ENCODE peak calls at places on chromosomes 1 and 21, in five cellular contexts. Y is pancreas, I is small intestine, Q is endothelial cell of umbilical vein, T is tibial artery. O is an unnamed sample.

GRCh38 chr1:221908573-221908972 is 166.7 kb upstream of the DUSP10 start:
- DNase-seq in Y (no peak), I (no peak), Q (no peak), T (no peak), O (no peak)

GRCh38 chr1:63190171-63190570 is 132.2 kb upstream of the FOXD3 start:
- DNase-seq in Y (no peak), I (no peak), Q (no peak), T (no peak), O (no peak)

GRCh38 chr1:174225499-174226204 is 66.3 kb downstream of the RABGAP1L start:
- DNase-seq in Y (no peak), I (no peak), Q (no peak), T (no peak), O (no peak)

GRCh38 chr1:193685986-193686385 is 499.6 kb upstream of the B3GALT2 start:
- DNase-seq in Y (no peak), I (no peak), Q (no peak), T (no peak), O (no peak)

GRCh38 chr21:45331521-45332257 is 44.0 kb upstream of the POFUT2 start:
- DNase-seq in Y (no peak), I (no peak), Q (no peak), T (peak), O (no peak)

GRCh38 chr1:47448462-47449233 is 10.8 kb downstream of the FOXD2 start:
- DNase-seq in Y (no peak), I (no peak), Q (no peak), T (no peak), O (no peak)

GRCh38 chr1:9996624-9997582 is at the start of gene RBP7:
- DNase-seq in Y (peak), I (peak), Q (no peak), T (peak), O (no peak)

GRCh38 chr1:47901001-47901575 is 96.1 kb downstream of the TRABD2B start:
- DNase-seq in Y (no peak), I (no peak), Q (no peak), T (no peak), O (peak)

GRCh38 chr1:3051270-3052268 is 17.4 kb upstream of the PRDM16 start:
- DNase-seq in Y (no peak), I (no peak), Q (no peak), T (no peak), O (no peak)

GRCh38 chr21:44544566-44544965 is 4.6 kb upstream of the KRTAP10-1 start:
- DNase-seq in Y (no peak), I (no peak), Q (no peak), T (no peak), O (no peak)

GRCh38 chr1:16226495-16227179 is 10.3 kb downstream of the CPLANE2 start:
- DNase-seq in Y (peak), I (peak), Q (no peak), T (no peak), O (peak)

GRCh38 chr1:156897078-156897825 is 3.7 kb downstream of the PEAR1 start:
- DNase-seq in Y (no peak), I (no peak), Q (peak), T (peak), O (no peak)

GRCh38 chr1:42756956-42757891 is 9.6 kb downstream of the P3H1 start:
- DNase-seq in Y (no peak), I (peak), Q (peak), T (no peak), O (no peak)

GRCh38 chr1:9278114-9278513 is 14.6 kb upstream of the SPSB1 start:
- DNase-seq in Y (no peak), I (no peak), Q (no peak), T (no peak), O (no peak)

GRCh38 chr1:6612641-6613360 is 730 bp upstream of the PHF13 start:
- DNase-seq in Y (peak), I (peak), Q (peak), T (peak), O (peak)

GRCh38 chr1:5810553-5811270 is 181.5 kb downstream of the NPHP4 start:
- DNase-seq in Y (no peak), I (no peak), Q (no peak), T (no peak), O (no peak)

GRCh38 chr1:156821801-156822200 is 5.2 kb upstream of the SH2D2A start:
- DNase-seq in Y (no peak), I (no peak), Q (no peak), T (no peak), O (no peak)

GRCh38 chr1:234727018-234727757 is 117.2 kb upstream of the IRF2BP2 start:
- DNase-seq in Y (no peak), I (no peak), Q (no peak), T (no peak), O (no peak)

GRCh38 chr1:205584732-205585131 is 47.1 kb downstream of the ELK4 start:
- DNase-seq in Y (no peak), I (no peak), Q (no peak), T (peak), O (no peak)

GRCh38 chr1:169682077-169682476 is 29.3 kb downstream of the SELL start:
- DNase-seq in Y (no peak), I (no peak), Q (no peak), T (no peak), O (no peak)

GRCh38 chr1:69513621-69514020 is 54.1 kb upstream of the LRRC7 start:
- DNase-seq in Y (no peak), I (no peak), Q (no peak), T (no peak), O (no peak)

GRCh38 chr1:187928288-187928687 is 1099.5 kb downstream of the PLA2G4A start:
- DNase-seq in Y (no peak), I (peak), Q (peak), T (no peak), O (peak)

GRCh38 chr21:36791150-36791549 is 92.2 kb downstream of the SIM2 start:
- DNase-seq in Y (no peak), I (no peak), Q (no peak), T (no peak), O (peak)

GRCh38 chr1:26697978-26698849 is 2.4 kb downstream of the ARID1A start:
- DNase-seq in Y (peak), I (peak), Q (peak), T (no peak), O (peak)

GRCh38 chr1:162305969-162306368 is 70.7 kb downstream of the SPATA46 start:
- DNase-seq in Y (peak), I (peak), Q (peak), T (no peak), O (no peak)

GRCh38 chr1:119859647-119860046 is 36.7 kb downstream of the ADAM30 start:
- DNase-seq in Y (no peak), I (peak), Q (peak), T (no peak), O (no peak)

GRCh38 chr1:106727171-106727570 is 329.3 kb upstream of the PRMT6 start:
- DNase-seq in Y (no peak), I (no peak), Q (no peak), T (no peak), O (no peak)

GRCh38 chr1:177729646-177730045 is 240.2 kb downstream of the SEC16B start:
- DNase-seq in Y (no peak), I (no peak), Q (no peak), T (no peak), O (no peak)

GRCh38 chr1:234111458-234112142 is 207.1 kb downstream of the SLC35F3 start:
- DNase-seq in Y (no peak), I (peak), Q (no peak), T (no peak), O (peak)

GRCh38 chr1:5551274-5551966 is 440.8 kb downstream of the NPHP4 start:
- DNase-seq in Y (no peak), I (peak), Q (no peak), T (no peak), O (no peak)

GRCh38 chr1:180201451-180202200 is 28.4 kb upstream of the LHX4 start:
- DNase-seq in Y (no peak), I (no peak), Q (no peak), T (no peak), O (no peak)

GRCh38 chr1:116255486-116255885 is 117.6 kb upstream of the ATP1A1 start:
- DNase-seq in Y (no peak), I (no peak), Q (no peak), T (no peak), O (no peak)

GRCh38 chr1:34361781-34362357 is 185.2 kb downstream of the C1orf94 start:
- DNase-seq in Y (no peak), I (no peak), Q (no peak), T (no peak), O (no peak)

GRCh38 chr1:22472596-22472995 is 20.9 kb downstream of the ZBTB40 start:
- DNase-seq in Y (no peak), I (no peak), Q (no peak), T (no peak), O (no peak)

DNA sequence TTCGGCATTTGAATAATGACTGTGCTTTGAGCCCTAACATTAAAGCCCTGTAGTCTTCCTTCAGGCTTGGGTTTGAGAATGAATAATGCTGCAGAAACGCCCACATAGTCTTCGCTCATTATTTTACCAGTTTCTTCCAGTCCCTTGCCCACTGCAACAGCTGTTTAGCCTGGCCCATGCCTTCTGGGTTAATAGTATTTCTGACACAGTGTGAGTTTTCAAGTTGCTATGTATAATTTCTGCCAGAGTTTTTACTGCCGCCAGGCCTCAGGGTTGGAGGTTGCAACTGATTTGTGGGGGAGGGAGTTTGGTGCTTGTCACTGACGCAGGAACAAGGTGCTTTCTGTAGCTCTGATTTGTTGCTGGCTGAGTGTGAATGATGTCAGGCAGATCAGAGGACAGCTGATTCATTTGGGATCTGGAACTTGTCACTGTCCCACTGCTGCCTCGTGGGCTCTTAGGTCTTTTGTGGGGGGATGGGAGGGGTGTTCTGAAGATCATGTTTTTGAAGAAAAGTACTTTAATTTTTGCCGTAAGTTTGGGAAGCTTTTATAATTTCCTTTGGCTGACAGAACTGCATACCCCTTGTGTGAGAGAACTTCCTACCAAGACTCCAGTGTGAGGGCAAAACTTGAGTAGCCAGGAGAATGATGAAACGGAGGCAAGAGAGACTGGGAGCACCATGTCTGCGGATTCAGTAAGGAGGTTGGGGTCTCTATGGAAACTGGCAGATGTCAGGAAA is 109.9 kb downstream of the MAST2 start:
- DNase-seq in Y (no peak), I (peak), Q (no peak), T (peak), O (no peak)
- H3K27ac ChIP-seq in Y (no peak), I (no peak), Q (no peak), T (peak), O (no peak)

GRCh38 chr1:184867866-184868585 is 106.3 kb downstream of the NIBAN1 start:
- DNase-seq in Y (no peak), I (no peak), Q (no peak), T (no peak), O (no peak)
- H3K27ac ChIP-seq in Y (no peak), I (peak), Q (no peak), T (peak), O (no peak)

GRCh38 chr1:54299037-54299436 is 99.1 kb downstream of the MRPL37 start:
- DNase-seq in Y (no peak), I (peak), Q (no peak), T (no peak), O (no peak)

GRCh38 chr1:54300395-54300794 is 100.4 kb downstream of the MRPL37 start:
- DNase-seq in Y (no peak), I (no peak), Q (no peak), T (no peak), O (no peak)

GRCh38 chr1:54302951-54303843 is 103.0 kb downstream of the SSBP3 start:
- DNase-seq in Y (no peak), I (peak), Q (no peak), T (no peak), O (no peak)

GRCh38 chr1:54302549-54302948 is 102.6 kb downstream of the MRPL37 start:
- DNase-seq in Y (no peak), I (no peak), Q (no peak), T (no peak), O (no peak)

GRCh38 chr1:54301494-54301893 is 101.5 kb downstream of the MRPL37 start:
- DNase-seq in Y (no peak), I (no peak), Q (no peak), T (no peak), O (no peak)
- H3K27ac ChIP-seq in Y (no peak), I (no peak), Q (no peak), T (no peak), O (peak)

GRCh38 chr1:218686258-218686657 is 341.1 kb downstream of the TGFB2 start:
- DNase-seq in Y (no peak), I (no peak), Q (peak), T (no peak), O (no peak)
- H3K27ac ChIP-seq in Y (no peak), I (no peak), Q (no peak), T (no peak), O (no peak)

DNA sequence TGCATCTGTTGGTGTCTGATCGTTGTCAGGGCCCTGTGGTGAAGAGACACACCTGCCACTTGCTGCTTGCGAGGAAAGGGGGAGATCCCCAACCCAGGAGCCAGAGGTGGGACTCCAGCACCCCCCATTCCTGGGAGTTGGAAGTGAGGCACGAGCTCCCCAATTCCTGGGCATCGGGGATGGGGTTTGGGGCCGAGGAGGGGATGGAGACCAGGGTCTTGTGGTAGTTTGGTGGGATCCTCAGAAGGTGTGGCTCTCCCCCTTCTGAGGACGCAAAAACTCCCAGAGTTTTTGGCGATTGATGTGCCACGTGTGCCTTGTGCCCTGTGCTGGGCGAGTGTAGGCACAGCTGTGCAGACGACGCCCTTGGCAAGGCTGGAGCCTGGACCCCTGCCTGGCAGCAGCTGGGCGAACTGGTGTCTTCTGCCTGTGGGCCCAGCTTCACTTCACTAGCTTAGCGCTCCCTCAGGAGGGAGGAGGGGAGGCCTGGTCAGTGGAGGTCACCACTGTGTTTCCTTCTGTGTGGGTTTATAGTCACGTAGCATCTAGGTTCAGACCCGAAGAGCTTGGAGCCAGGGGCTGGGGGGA is 2.6 kb downstream of the GUK1 start:
- DNase-seq in Y (peak), I (no peak), Q (no peak), T (no peak), O (no peak)
- H3K27ac ChIP-seq in Y (no peak), I (no peak), Q (no peak), T (no peak), O (peak)

DNA sequence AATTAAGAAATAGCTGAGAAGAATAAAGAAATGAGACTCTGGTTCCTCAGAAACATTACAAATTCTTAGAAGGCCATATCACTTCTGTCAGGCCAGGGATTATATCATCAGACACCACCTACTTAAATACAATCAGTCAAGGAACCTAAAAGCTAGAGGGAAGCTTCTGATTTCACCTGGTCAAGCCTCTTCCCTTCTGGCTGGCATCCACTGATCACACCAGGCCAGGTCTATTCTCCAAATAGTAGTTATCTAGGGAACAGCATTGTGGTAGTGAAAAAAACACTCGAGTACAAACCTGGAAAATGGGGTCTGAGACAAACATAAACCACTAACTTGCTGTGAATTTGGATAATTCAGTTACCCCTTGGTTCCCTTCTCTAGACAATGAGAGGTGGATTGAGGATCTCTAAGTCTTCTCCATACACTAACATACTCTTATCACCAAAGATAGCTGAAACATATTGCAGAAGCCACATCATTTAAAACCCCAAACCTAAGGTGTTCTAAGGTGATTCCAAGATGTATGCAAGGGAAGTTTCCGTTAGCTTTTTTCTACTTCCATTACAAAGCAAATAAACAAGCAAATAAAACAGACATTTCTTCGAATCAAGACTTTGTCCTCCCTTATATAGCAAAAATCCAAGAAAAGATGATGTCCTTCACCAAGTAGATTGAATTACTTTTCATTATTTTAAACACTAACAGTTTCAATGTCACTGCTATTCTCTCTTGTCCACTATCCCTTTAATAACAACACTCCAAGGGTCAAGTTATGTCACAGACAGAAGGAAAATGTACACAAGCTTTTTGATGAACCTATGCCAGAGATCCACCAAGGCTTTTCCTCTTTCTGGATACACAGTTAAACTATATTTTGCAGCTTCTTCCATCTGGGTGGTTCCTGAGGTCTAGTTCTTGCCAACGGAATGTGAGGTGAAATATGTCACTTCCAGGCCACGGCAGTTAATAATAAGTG is 212.9 kb downstream of the KCNH1 start:
- DNase-seq in Y (no peak), I (no peak), Q (no peak), T (no peak), O (no peak)
- H3K27ac ChIP-seq in Y (no peak), I (no peak), Q (no peak), T (no peak), O (no peak)

DNA sequence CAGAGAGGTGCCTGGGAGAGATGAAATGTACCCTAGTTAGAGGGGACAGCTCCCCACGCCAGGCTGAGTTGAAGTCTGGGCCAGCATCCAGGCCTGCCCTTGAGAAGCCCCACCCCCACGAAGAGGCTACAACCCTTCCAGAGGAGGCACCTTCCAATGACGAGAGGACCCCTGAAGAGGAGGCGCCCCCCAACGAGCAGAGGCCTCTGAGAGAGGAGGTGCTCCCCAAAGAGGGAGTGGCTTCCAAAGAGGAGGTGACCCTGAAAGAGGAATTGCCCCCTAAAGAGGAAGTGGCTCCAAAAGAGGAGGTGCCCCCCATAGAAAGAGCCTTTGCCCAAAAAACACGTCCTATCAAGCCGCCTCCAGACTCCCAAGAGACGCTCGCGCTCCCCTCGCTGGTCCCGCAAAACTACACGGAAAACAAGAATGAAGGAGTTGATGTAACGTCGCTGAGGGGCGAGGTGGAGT is 3.1 kb downstream of the EVA1B start:
- DNase-seq in Y (no peak), I (no peak), Q (no peak), T (no peak), O (no peak)
- H3K27ac ChIP-seq in Y (no peak), I (no peak), Q (no peak), T (peak), O (peak)

GRCh38 chr1:84353665-84354064 is 44.6 kb upstream of the DNASE2B start:
- DNase-seq in Y (no peak), I (no peak), Q (no peak), T (no peak), O (no peak)
- H3K27ac ChIP-seq in Y (no peak), I (no peak), Q (no peak), T (no peak), O (no peak)

O was measured in dorsolateral prefrontal cortex.